ENCODE peak calls at places on chromosomes 16 and 17, in six cellular contexts. M is mammary epithelial cell; E is CD4-positive, alpha-beta memory T cell; C is heart left ventricle; K is small intestine; Z is uterus. X is an unnamed sample.

GRCh38 chr16:22641030-22641671 is 130.5 kb downstream of the NPIPB5 start:
- DNase-seq in Z (no peak), C (no peak), K (no peak), E (no peak), M (peak; percentile 60), X (no peak)

GRCh38 chr17:57363998-57364645 is 107.8 kb downstream of the MSI2 start:
- DNase-seq in E (no peak), Z (no peak), C (no peak), M (no peak), K (no peak), X (no peak)

GRCh38 chr16:89143201-89143741 is 28.3 kb upstream of the CDH15 start:
- DNase-seq in M (no peak), Z (no peak), K (no peak), E (no peak), C (no peak), X (no peak)

GRCh38 chr16:899678-900060 is 71.1 kb downstream of the LMF1 start:
- DNase-seq in M (no peak), K (no peak), Z (no peak), C (no peak), E (no peak), X (no peak)

GRCh38 chr16:88857728-88858339 is 907 bp downstream of the TRAPPC2L start:
- DNase-seq in M (peak; percentile 52), E (peak; percentile 70), K (peak; percentile 81), C (peak; percentile 81), Z (peak; percentile 67), X (peak; percentile 69)

GRCh38 chr17:37067555-37068111 is 118.9 kb downstream of the AATF start:
- DNase-seq in C (no peak), E (no peak), Z (no peak), M (peak; percentile 66), K (peak; percentile 95), X (peak; percentile 32)

GRCh38 chr17:17820457-17821158 is 16.2 kb downstream of the SREBF1 start:
- DNase-seq in C (no peak), Z (no peak), M (no peak), K (no peak), E (no peak), X (no peak)

GRCh38 chr16:17380613-17381012 is 90.1 kb downstream of the XYLT1 start:
- DNase-seq in M (no peak), Z (no peak), K (no peak), C (no peak), E (no peak), X (no peak)

GRCh38 chr16:16817203-16817602 is 438.3 kb downstream of the NPIPA7 start:
- DNase-seq in E (no peak), Z (no peak), M (no peak), K (no peak), C (no peak), X (no peak)

GRCh38 chr17:42642377-42642776 is 16.7 kb upstream of the TUBG2 start:
- DNase-seq in E (no peak), K (no peak), Z (no peak), C (no peak), M (no peak), X (no peak)

GRCh38 chr16:86836503-86837125 is 258.3 kb downstream of the FOXL1 start:
- DNase-seq in C (no peak), Z (no peak), E (no peak), M (peak; percentile 86), K (no peak), X (no peak)

GRCh38 chr17:52147431-52147830 is 11.1 kb downstream of the CA10 start:
- DNase-seq in E (no peak), K (no peak), Z (no peak), M (peak; percentile 69), C (no peak), X (no peak)

GRCh38 chr16:47323241-47323640 is 137.6 kb downstream of the ITFG1 start:
- DNase-seq in E (no peak), M (no peak), C (no peak), Z (no peak), K (no peak), X (no peak)

GRCh38 chr16:13957197-13958078 is 37.5 kb downstream of the ERCC4 start:
- DNase-seq in M (peak; percentile 87), Z (peak; percentile 76), E (no peak), K (peak; percentile 90), C (peak; percentile 70), X (peak; percentile 68)

GRCh38 chr17:66841328-66841727 is 6.4 kb downstream of the CACNG5 start:
- DNase-seq in K (no peak), Z (no peak), E (no peak), C (no peak), M (no peak), X (no peak)

GRCh38 chr16:4597174-4597573 is 17.5 kb downstream of the UBALD1 start:
- DNase-seq in Z (no peak), C (no peak), M (peak; percentile 92), E (no peak), K (peak; percentile 68), X (no peak)

GRCh38 chr16:7303014-7303676 is 29.5 kb upstream of the RBFOX1 start:
- DNase-seq in M (no peak), E (no peak), C (peak; percentile 35), Z (no peak), K (no peak), X (no peak)

GRCh38 chr17:31789707-31790505 is 69.1 kb downstream of the COPRS start:
- DNase-seq in Z (no peak), C (no peak), K (no peak), M (no peak), E (no peak), X (no peak)

GRCh38 chr16:10528635-10529034 is 51.8 kb downstream of the EMP2 start:
- DNase-seq in C (no peak), E (no peak), Z (no peak), K (no peak), M (no peak), X (no peak)

GRCh38 chr17:59427425-59427921 is 96.0 kb downstream of the YPEL2 start:
- DNase-seq in M (peak; percentile 60), K (no peak), Z (no peak), C (peak; percentile 47), E (no peak), X (peak; percentile 38)

GRCh38 chr16:21184834-21185233 is 26.4 kb downstream of the LDAF1 start:
- DNase-seq in Z (no peak), E (no peak), M (peak; percentile 63), K (no peak), C (no peak), X (no peak)

GRCh38 chr17:41019415-41019814 is 7.6 kb downstream of the KRTAP1-5 start:
- DNase-seq in E (no peak), Z (no peak), K (no peak), M (no peak), C (no peak), X (no peak)

GRCh38 chr16:66335704-66336329 is 30.7 kb upstream of the CDH5 start:
- DNase-seq in E (no peak), K (no peak), Z (no peak), M (no peak), C (peak; percentile 66), X (no peak)

GRCh38 chr17:45954914-45955313 is 44.1 kb upstream of the STH start:
- DNase-seq in M (no peak), Z (no peak), C (no peak), K (no peak), E (no peak), X (no peak)

GRCh38 chr17:4364622-4365041 is 1.8 kb downstream of the UBE2G1 start:
- DNase-seq in E (no peak), M (no peak), K (no peak), C (no peak), Z (peak; percentile 25), X (no peak)

GRCh38 chr17:48592592-48592991 is 987 bp downstream of the HOXB5 start:
- DNase-seq in E (no peak), M (no peak), Z (no peak), C (no peak), K (no peak), X (no peak)
- H3K4me1 ChIP-seq in E (peaks cover 34% of the 10 kb centered on the region), M (peaks cover 25% of the 10 kb centered on the region), Z (no peaks in the 10 kb centered on the region), C (peaks cover 27% of the 10 kb centered on the region), K (no peaks in the 10 kb centered on the region), X (no peaks in the 10 kb centered on the region)

GRCh38 chr16:85570213-85570734 is 42.8 kb upstream of the GSE1 start:
- DNase-seq in C (no peak), Z (no peak), M (peak; percentile 45), E (no peak), K (no peak), X (no peak)

GRCh38 chr16:85571813-85572619 is 41.1 kb upstream of the GSE1 start:
- DNase-seq in E (no peak), Z (no peak), K (no peak), C (peak; percentile 56), M (no peak), X (no peak)

GRCh38 chr16:85573045-85573695 is 40.0 kb upstream of the GSE1 start:
- DNase-seq in C (no peak), Z (no peak), K (no peak), M (no peak), E (no peak), X (no peak)

GRCh38 chr16:85570735-85571562 is 42.2 kb upstream of the GSE1 start:
- DNase-seq in Z (no peak), C (peak; percentile 66), M (no peak), E (peak; percentile 41), K (no peak), X (peak; percentile 66)

DNA sequence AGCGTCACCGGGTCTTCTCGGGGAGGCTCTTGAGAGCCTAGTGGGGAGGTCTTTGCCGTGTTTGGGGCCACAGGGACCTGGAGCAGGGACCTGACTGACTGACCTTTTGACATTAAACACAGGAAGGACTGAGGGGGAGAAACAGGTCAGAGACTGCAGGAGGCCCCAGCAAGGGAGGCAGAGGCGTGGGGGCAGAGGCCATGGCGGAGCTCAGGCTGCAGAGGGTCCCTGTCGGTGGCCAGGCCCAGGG is 41.6 kb upstream of the GSE1 start:
- DNase-seq in C (no peak), K (no peak), E (no peak), Z (no peak), M (no peak), X (no peak)
- H3K4me1 ChIP-seq in C (peaks cover 60% of the 10 kb centered on the region), K (peaks cover 13% of the 10 kb centered on the region), E (peaks cover 50% of the 10 kb centered on the region), Z (no peaks in the 10 kb centered on the region), M (peaks cover 29% of the 10 kb centered on the region), X (peaks cover 57% of the 10 kb centered on the region)

DNA sequence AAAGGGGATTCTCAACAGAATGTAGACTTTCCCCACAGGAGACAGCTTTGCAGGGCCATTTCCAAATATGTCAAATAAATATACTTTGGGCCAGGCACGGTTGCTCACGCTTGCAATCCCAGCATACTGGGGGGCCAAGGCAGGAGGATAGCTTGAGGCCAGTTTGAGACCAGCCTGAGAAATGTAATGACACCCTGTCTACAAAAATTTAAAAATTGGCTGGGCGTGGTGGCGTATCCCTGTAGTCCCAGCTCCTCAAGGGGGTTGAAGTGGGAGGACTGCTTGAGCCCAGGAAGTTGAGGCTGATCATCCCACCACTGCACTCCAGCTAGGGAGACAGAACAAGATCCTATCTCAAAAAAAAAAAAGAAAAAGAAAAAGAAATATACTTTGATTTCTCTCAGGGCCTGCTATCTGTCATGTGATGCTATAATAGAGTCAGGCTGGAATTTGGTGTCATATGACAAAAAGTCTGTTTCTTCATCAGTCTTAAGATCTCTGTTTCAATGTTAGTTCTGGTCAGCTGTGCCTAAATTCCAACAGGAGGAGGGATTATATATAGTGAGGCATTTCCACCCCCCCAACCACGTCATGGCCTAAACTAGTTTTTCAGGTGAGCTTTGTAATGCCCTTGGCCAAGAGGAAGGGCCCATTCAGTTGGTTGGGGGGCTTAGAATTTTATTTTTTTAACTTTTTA is 4.3 kb upstream of the ZDHHC7 start:
- DNase-seq in C (no peak), Z (no peak), K (no peak), M (no peak), E (no peak), X (no peak)
- H3K4me1 ChIP-seq in C (peaks cover 11% of the 10 kb centered on the region), Z (no peaks in the 10 kb centered on the region), K (peaks cover 4% of the 10 kb centered on the region), M (peaks cover 5% of the 10 kb centered on the region), E (peaks cover 21% of the 10 kb centered on the region), X (no peaks in the 10 kb centered on the region)

GRCh38 chr16:19861069-19861468 is 23.6 kb downstream of the GPRC5B start:
- DNase-seq in Z (no peak), C (no peak), E (no peak), K (no peak), M (no peak), X (no peak)
- H3K4me1 ChIP-seq in Z (no peaks in the 10 kb centered on the region), C (peaks cover 39% of the 10 kb centered on the region), E (no peaks in the 10 kb centered on the region), K (no peaks in the 10 kb centered on the region), M (no peaks in the 10 kb centered on the region), X (peaks cover 3% of the 10 kb centered on the region)